ENCODE peak calls at places on chromosome 21, in six cellular contexts. M is GM12865, I is sigmoid colon, Q is adrenal gland, C is Calu3, O is neural crest cell. V is an unnamed sample.

GRCh38 chr21:22120616-22121266 is 1122.5 kb downstream of the NCAM2 start:
- DNase-seq in M (no peak), I (no peak), Q (no peak), C (no peak), O (no peak), V (no peak)

GRCh38 chr21:25984538-25984937 is 186.0 kb downstream of the APP start:
- DNase-seq in M (no peak), I (no peak), Q (no peak), C (no peak), O (no peak), V (no peak)

GRCh38 chr21:15060776-15061175 is 4.0 kb downstream of the NRIP1 start:
- DNase-seq in M (no peak), I (no peak), Q (no peak), C (no peak), O (no peak), V (no peak)

GRCh38 chr21:22355949-22356348 is 1357.7 kb downstream of the NCAM2 start:
- DNase-seq in M (no peak), I (no peak), Q (no peak), C (no peak), O (no peak), V (no peak)

GRCh38 chr21:18913914-18914313 is 510.3 kb upstream of the TMPRSS15 start:
- DNase-seq in M (no peak), I (no peak), Q (no peak), C (no peak), O (no peak), V (peak)

GRCh38 chr21:25826652-25827051 is 91.9 kb downstream of the GABPA start:
- DNase-seq in M (no peak), I (no peak), Q (no peak), C (no peak), O (no peak), V (no peak)

GRCh38 chr21:26846036-26846931 is 1.1 kb upstream of the ADAMTS1 start:
- DNase-seq in M (no peak), I (peak), Q (peak), C (peak), O (peak), V (peak)

GRCh38 chr21:26177187-26177586 is 6.6 kb upstream of the APP start:
- DNase-seq in M (no peak), I (no peak), Q (peak), C (no peak), O (no peak), V (no peak)

GRCh38 chr21:15094706-15095105 is 29.9 kb upstream of the NRIP1 start:
- DNase-seq in M (no peak), I (no peak), Q (no peak), C (no peak), O (no peak), V (no peak)

GRCh38 chr21:14886001-14886400 is 178.8 kb downstream of the NRIP1 start:
- DNase-seq in M (no peak), I (no peak), Q (no peak), C (no peak), O (no peak), V (no peak)

GRCh38 chr21:14403681-14404318 is 20.9 kb upstream of the HSPA13 start:
- DNase-seq in M (peak), I (no peak), Q (no peak), C (peak), O (no peak), V (no peak)

DNA sequence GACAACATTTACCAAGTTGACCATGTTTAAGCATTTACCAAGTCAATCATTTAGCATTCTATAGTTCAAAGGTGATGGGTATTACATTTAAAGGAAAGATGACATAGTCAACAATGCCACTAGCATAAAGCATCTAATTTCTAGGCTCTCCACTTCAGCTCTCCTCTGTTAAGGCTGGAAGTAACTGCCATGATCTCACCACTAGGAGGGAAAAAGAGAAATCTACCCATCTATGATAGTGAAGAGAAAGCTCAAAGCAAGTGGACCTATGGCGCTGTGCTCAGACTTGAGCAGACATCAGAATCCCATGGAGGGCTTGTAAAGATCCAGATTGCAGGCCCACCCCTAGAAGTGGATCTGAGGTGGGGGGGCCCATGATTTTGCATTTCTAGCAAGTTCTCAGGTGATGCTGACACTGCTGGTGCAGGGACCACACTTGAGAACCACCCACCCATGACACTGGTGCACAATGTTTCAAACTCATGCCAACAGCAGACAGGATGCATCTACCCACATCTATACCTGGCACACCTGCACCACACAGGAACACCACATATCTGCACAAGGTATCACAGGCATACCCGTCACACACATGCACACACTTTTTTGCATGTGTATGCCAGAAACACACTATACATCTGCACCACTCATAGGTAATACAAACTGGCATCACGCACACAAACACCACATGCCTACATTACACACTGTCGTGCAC is 392.9 kb upstream of the RUNX1 start:
- DNase-seq in M (no peak), I (no peak), Q (no peak), C (no peak), O (no peak), V (no peak)
- TF ChIP-seq CTCF in M (no peak), I (no peak), Q (no peak), C (no peak), O (peak), V (peak)

DNA sequence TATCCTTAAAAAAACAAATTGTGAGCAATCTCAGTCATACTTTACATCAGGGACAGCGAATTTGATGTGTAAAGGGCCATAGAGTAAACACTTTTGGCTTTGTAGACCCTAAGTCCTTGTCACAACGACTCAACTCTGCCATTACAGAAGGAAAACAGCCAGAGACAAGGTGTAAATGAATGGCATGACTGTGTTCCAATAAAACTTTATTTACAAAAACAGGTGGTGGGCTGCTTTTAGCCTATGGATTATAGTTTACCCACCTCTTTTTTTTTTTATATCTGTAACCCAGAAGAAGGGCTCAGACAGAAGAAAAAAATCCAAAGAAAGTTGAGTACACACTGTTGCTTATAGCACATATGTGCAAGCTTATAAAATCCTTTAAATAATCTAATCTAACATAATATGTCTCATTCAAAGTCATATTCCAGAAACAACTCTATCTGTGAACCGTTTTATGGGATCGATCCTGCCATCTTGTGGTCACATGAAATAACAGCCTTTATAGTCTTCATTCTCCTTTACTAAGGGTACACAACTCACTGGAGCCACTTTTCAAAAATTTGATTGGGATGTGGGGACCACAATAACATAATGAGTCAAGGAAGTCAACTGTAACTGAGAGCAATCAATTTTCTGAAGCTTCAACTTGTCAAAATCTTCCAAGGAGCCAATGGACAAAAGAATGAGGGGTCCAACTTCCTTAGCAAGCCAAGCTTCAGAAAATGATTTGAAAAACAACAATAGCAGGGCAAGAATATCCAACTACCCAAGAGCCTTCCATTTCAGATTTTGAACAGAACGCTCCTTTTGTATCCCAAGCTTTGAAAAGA is 142.2 kb upstream of the KRTAP19-8 start:
- DNase-seq in M (peak), I (no peak), Q (no peak), C (peak), O (peak), V (no peak)
- TF ChIP-seq CTCF in M (peak), I (peak), Q (peak), C (no peak), O (peak), V (peak)

GRCh38 chr21:37364722-37365121 is 1.9 kb upstream of the DYRK1A start:
- DNase-seq in M (no peak), I (no peak), Q (no peak), C (no peak), O (no peak), V (no peak)

GRCh38 chr21:37367758-37368535 is 1.4 kb downstream of the DYRK1A start:
- DNase-seq in M (peak), I (peak), Q (peak), C (peak), O (peak), V (no peak)

GRCh38 chr21:37365657-37366487 is 701 bp upstream of the DYRK1A start:
- DNase-seq in M (peak), I (peak), Q (peak), C (peak), O (peak), V (no peak)

GRCh38 chr21:37367301-37367757 is 756 bp downstream of the DYRK1A start:
- DNase-seq in M (no peak), I (no peak), Q (no peak), C (no peak), O (no peak), V (no peak)

DNA sequence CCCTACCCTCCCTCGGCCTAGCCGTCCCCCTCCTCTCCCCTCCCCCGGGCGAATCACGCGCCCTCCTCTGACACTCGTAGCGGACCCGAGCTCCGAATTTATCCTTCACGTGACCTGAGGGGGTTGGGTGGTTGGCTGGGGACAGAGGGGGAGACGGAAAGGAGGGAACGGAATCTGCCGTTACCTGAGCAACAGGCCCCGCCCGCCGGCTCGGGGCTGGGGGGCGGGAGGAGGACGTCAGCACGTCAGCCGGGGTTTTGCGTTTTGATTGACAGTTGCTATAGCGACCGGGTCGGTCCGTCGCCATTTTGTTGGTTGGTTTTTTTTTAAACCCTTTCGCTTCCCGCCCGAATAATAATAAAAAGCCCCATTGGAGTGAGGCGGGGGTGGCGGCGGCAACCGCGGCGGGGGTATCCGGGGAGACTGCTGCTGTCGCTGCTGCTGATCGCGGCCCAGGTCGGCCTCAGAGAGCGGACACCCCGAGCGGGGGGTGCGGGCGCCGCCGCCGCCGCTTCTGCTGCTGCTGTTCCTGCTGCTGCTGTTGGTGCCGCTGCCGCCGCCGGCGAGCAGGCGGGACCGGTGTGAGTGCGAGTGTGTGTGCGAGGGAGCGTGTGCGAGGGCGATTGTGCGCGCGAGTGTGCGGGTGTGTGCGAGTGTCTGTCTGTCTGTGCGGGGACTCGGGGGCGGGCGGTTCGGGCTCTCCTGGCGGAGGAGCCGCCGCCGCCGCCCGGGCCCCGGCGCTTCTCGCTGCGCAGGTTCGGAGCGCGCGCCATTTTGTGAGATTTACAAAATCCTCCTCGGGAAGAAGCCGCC is at the start of gene DYRK1A:
- DNase-seq in M (peak), I (peak), Q (peak), C (peak), O (peak), V (peak)
- TF ChIP-seq CTCF in M (no peak), I (no peak), Q (no peak), C (no peak), O (no peak), V (peak)

GRCh38 chr21:38804617-38805281 is 980 bp upstream of the ETS2 start:
- DNase-seq in M (peak), I (peak), Q (peak), C (peak), O (peak), V (no peak)
- TF ChIP-seq CTCF in M (no peak), I (peak), Q (peak), C (no peak), O (peak), V (peak)

DNA sequence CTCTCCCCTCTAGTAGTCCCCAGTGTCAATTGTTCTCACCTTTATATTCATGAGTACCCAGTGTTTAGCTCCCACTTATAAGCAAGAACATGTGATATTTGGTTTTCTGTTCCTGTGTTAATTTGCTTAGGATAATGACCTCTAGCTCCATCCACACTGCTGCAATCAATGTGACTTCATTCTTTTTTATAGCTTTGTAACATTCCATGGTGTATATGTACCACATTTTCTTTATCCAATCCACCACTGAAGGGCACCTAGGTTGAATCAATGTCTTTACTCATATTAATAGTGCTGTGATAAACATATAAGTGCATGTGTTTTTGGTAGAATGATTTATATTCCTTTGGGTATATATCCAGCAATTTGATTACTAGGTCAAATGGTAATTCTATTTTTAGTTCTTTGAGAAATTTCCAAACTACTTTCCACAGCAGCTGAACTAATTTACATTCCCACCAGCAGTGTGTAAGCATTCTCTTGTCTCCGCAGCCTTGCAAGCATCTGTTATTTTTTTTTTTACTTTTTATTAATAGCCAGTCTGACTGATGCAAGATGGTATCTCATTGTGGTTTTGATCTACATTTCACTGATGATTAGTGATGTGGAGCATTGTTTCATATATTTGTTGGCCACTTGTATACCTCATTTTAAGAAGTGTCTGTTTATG is 277.7 kb downstream of the LTN1 start:
- DNase-seq in M (no peak), I (no peak), Q (no peak), C (no peak), O (no peak), V (no peak)
- TF ChIP-seq CTCF in M (no peak), I (no peak), Q (no peak), C (no peak), O (no peak), V (no peak)

GRCh38 chr21:43206231-43207042 is 37.6 kb downstream of the CRYAA start:
- DNase-seq in M (no peak), I (peak), Q (no peak), C (no peak), O (no peak), V (no peak)
- TF ChIP-seq CTCF in M (no peak), I (no peak), Q (no peak), C (no peak), O (no peak), V (no peak)

DNA sequence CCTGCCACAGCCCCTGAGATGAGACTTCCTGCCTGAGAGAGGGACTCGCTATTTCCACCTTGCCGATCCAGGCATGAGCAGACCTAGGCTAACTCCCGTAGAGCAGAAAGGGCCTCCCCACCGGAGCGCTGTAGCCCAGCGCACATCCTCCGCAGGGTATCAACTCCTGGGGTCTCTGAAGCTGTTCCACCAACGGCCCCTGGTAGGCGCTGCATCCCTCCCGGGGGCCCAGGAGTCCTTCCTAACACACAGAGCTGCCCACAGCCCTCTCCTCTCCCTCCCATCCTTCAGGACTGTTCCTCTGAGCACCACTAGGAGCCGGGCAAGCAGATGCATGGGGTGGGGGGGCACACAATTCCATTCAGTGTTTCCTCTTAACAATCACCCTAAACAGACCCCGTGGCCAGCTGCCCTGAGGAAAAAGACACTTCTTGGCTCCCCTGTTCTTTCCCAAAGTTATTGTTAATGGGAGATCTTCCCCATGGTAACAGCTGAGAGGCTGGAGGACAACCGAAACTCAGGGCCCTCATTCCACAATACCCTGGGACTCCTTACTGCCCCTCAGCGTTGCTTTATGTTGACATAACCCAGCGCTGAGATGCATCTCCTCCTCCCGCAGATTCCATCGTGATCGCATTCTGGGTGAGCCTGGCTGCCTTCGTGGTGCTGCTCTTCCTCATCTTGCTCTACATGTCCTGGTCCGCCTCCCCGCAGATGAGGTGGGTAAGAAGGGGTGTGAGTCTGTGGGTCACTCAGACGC is 7.5 kb downstream of the MRAP start:
- DNase-seq in M (no peak), I (no peak), Q (no peak), C (no peak), O (peak), V (no peak)
- TF ChIP-seq CTCF in M (peak), I (peak), Q (peak), C (no peak), O (peak), V (peak)

GRCh38 chr21:28336299-28336698 is 656.4 kb downstream of the LTN1 start:
- DNase-seq in M (peak), I (no peak), Q (peak), C (peak), O (no peak), V (no peak)
- TF ChIP-seq CTCF in M (no peak), I (peak), Q (peak), C (peak), O (peak), V (peak)

GRCh38 chr21:46081022-46081861 is 16.7 kb upstream of the COL6A2 start:
- DNase-seq in M (no peak), I (peak), Q (no peak), C (no peak), O (no peak), V (peak)
- TF ChIP-seq CTCF in M (no peak), I (no peak), Q (no peak), C (no peak), O (no peak), V (peak)

GRCh38 chr21:40841524-40842196 is 5.3 kb downstream of the DSCAM start:
- DNase-seq in M (peak), I (no peak), Q (peak), C (no peak), O (peak), V (no peak)
- TF ChIP-seq CTCF in M (no peak), I (peak), Q (peak), C (no peak), O (peak), V (peak)

V was measured in chondrocyte.